ENCODE peak calls at places on chromosome 11, in nine cellular contexts. U, O, X, Y, S, A, F, D and Q are unnamed samples.

GRCh38 chr11:112584674-112585073 is 324.0 kb upstream of the PLET1 start:
- DNase-seq in U (no peak), O (no peak), X (no peak), Y (no peak), S (no peak), A (no peak), F (peak), D (peak), Q (no peak)

GRCh38 chr11:78218707-78219492 is 30.2 kb downstream of the USP35 start:
- DNase-seq in U (no peak), O (no peak), X (no peak), Y (no peak), S (no peak), A (no peak), F (no peak), D (no peak), Q (no peak)

GRCh38 chr11:75603791-75604736 is 42.0 kb downstream of the SERPINH1 start:
- DNase-seq in U (no peak), O (no peak), X (peak), Y (no peak), S (no peak), A (no peak), F (no peak), D (peak), Q (peak)

GRCh38 chr11:108559904-108560303 is 33.7 kb downstream of the EXPH5 start:
- DNase-seq in U (no peak), O (no peak), X (peak), Y (no peak), S (no peak), A (no peak), F (no peak), D (no peak), Q (peak)

GRCh38 chr11:779955-780532 is 2.8 kb upstream of the GATD1 start:
- DNase-seq in U (no peak), O (no peak), X (no peak), Y (no peak), S (no peak), A (no peak), F (no peak), D (no peak), Q (no peak)

GRCh38 chr11:34167961-34168360 is 62.5 kb downstream of the NAT10 start:
- DNase-seq in U (no peak), O (no peak), X (no peak), Y (no peak), S (no peak), A (no peak), F (no peak), D (no peak), Q (no peak)

GRCh38 chr11:68008381-68009337 is 1.5 kb upstream of the ALDH3B1 start:
- DNase-seq in U (no peak), O (no peak), X (no peak), Y (no peak), S (peak), A (no peak), F (peak), D (peak), Q (no peak)

GRCh38 chr11:35932641-35933571 is 11.0 kb upstream of the LDLRAD3 start:
- DNase-seq in U (no peak), O (no peak), X (peak), Y (no peak), S (no peak), A (no peak), F (no peak), D (no peak), Q (no peak)

GRCh38 chr11:132158091-132158490 is 787.7 kb downstream of the NTM start:
- DNase-seq in U (no peak), O (no peak), X (peak), Y (no peak), S (no peak), A (no peak), F (peak), D (no peak), Q (no peak)

GRCh38 chr11:29280452-29280851 is 736.4 kb downstream of the KCNA4 start:
- DNase-seq in U (no peak), O (no peak), X (peak), Y (no peak), S (no peak), A (no peak), F (no peak), D (peak), Q (no peak)

GRCh38 chr11:75170463-75171201 is 19.7 kb downstream of the SLCO2B1 start:
- DNase-seq in U (no peak), O (no peak), X (no peak), Y (no peak), S (no peak), A (no peak), F (no peak), D (no peak), Q (no peak)

GRCh38 chr11:67562951-67563350 is 20.7 kb upstream of the GSTP1 start:
- DNase-seq in U (no peak), O (no peak), X (no peak), Y (no peak), S (no peak), A (no peak), F (no peak), D (peak), Q (no peak)

GRCh38 chr11:75591966-75592365 is 29.9 kb downstream of the SERPINH1 start:
- DNase-seq in U (no peak), O (no peak), X (no peak), Y (no peak), S (no peak), A (no peak), F (no peak), D (no peak), Q (no peak)

GRCh38 chr11:68297812-68298658 is 14.4 kb upstream of the LRP5 start:
- DNase-seq in U (peak), O (peak), X (peak), Y (peak), S (peak), A (peak), F (peak), D (peak), Q (peak)

GRCh38 chr11:133986545-133986944 is 29.8 kb upstream of the IGSF9B start:
- DNase-seq in U (no peak), O (no peak), X (no peak), Y (no peak), S (no peak), A (no peak), F (no peak), D (no peak), Q (no peak)

GRCh38 chr11:65588199-65589054 is 7.2 kb downstream of the KCNK7 start:
- DNase-seq in U (peak), O (peak), X (no peak), Y (no peak), S (peak), A (no peak), F (peak), D (peak), Q (no peak)

GRCh38 chr11:118401880-118402590 is 629 bp downstream of the ATP5MG start:
- DNase-seq in U (no peak), O (no peak), X (peak), Y (no peak), S (no peak), A (no peak), F (no peak), D (peak), Q (peak)

GRCh38 chr11:1341928-1342524 is 32.6 kb upstream of the TOLLIP start:
- DNase-seq in U (no peak), O (no peak), X (peak), Y (no peak), S (no peak), A (no peak), F (no peak), D (peak), Q (no peak)

GRCh38 chr11:64141081-64141783 is 24.7 kb downstream of the MACROD1 start:
- DNase-seq in U (no peak), O (no peak), X (no peak), Y (peak), S (peak), A (no peak), F (no peak), D (no peak), Q (no peak)

GRCh38 chr11:56950510-56950909 is 38.2 kb upstream of the OR5AK2 start:
- DNase-seq in U (no peak), O (no peak), X (no peak), Y (no peak), S (no peak), A (no peak), F (no peak), D (no peak), Q (no peak)

GRCh38 chr11:46906596-46906995 is 11.8 kb downstream of the LRP4 start:
- DNase-seq in U (no peak), O (no peak), X (no peak), Y (no peak), S (peak), A (no peak), F (no peak), D (peak), Q (no peak)

GRCh38 chr11:65280646-65281045 is 18.9 kb downstream of the POLA2 start:
- DNase-seq in U (no peak), O (no peak), X (no peak), Y (no peak), S (no peak), A (no peak), F (no peak), D (no peak), Q (no peak)

GRCh38 chr11:38176812-38177322 is 1578.8 kb upstream of the RAG2 start:
- DNase-seq in U (no peak), O (no peak), X (no peak), Y (no peak), S (no peak), A (no peak), F (no peak), D (no peak), Q (no peak)

GRCh38 chr11:102495161-102496042 is 35.1 kb downstream of the MMP7 start:
- DNase-seq in U (peak), O (no peak), X (peak), Y (peak), S (peak), A (peak), F (peak), D (peak), Q (peak)

GRCh38 chr11:27914080-27914479 is 193.9 kb downstream of the KIF18A start:
- DNase-seq in U (no peak), O (no peak), X (peak), Y (no peak), S (no peak), A (no peak), F (no peak), D (no peak), Q (no peak)

GRCh38 chr11:33655842-33656600 is 44.6 kb downstream of the C11orf91 start:
- DNase-seq in U (no peak), O (no peak), X (peak), Y (no peak), S (no peak), A (no peak), F (peak), D (no peak), Q (no peak)

GRCh38 chr11:71117311-71117710 is 135.1 kb downstream of the SHANK2 start:
- DNase-seq in U (no peak), O (no peak), X (peak), Y (no peak), S (no peak), A (no peak), F (no peak), D (no peak), Q (no peak)

GRCh38 chr11:47216141-47216798 is 1.5 kb downstream of the DDB2 start:
- DNase-seq in U (peak), O (no peak), X (peak), Y (peak), S (no peak), A (no peak), F (peak), D (peak), Q (peak)

GRCh38 chr11:36619502-36619901 is 21.5 kb upstream of the RAG2 start:
- DNase-seq in U (no peak), O (no peak), X (no peak), Y (peak), S (no peak), A (peak), F (no peak), D (peak), Q (no peak)

GRCh38 chr11:122440783-122441701 is 214.5 kb upstream of the UBASH3B start:
- DNase-seq in U (no peak), O (peak), X (no peak), Y (no peak), S (peak), A (no peak), F (no peak), D (no peak), Q (no peak)

GRCh38 chr11:60871378-60872061 is 4.2 kb downstream of the ZP1 start:
- DNase-seq in U (no peak), O (no peak), X (no peak), Y (no peak), S (no peak), A (peak), F (no peak), D (no peak), Q (no peak)

GRCh38 chr11:90392692-90393091 is 169.8 kb upstream of the CHORDC1 start:
- DNase-seq in U (no peak), O (no peak), X (no peak), Y (no peak), S (no peak), A (no peak), F (peak), D (no peak), Q (no peak)

GRCh38 chr11:71568707-71569349 is 3.5 kb downstream of the KRTAP5-10 start:
- DNase-seq in U (no peak), O (no peak), X (no peak), Y (no peak), S (no peak), A (no peak), F (no peak), D (no peak), Q (no peak)

GRCh38 chr11:10651579-10652361 is 41.8 kb downstream of the IRAG1 start:
- DNase-seq in U (no peak), O (no peak), X (no peak), Y (no peak), S (no peak), A (peak), F (no peak), D (no peak), Q (no peak)

GRCh38 chr11:128453444-128454336 is 133.7 kb downstream of the ETS1 start:
- DNase-seq in U (no peak), O (peak), X (peak), Y (no peak), S (no peak), A (no peak), F (no peak), D (peak), Q (no peak)